ENCODE peak calls at places on chromosomes 16 and 17, in six cellular contexts. T is PC-3, Q is esophagus muscularis mucosa, J is fibroblast of lung, L is adipocyte, X is tibial artery. I is an unnamed sample.

GRCh38 chr17:77074681-77075080 is 66.1 kb upstream of the SEC14L1 start:
- DNase-seq in T (no peak), Q (no peak), J (no peak), L (no peak), X (no peak), I (no peak)

GRCh38 chr17:4839221-4839620 is 6.1 kb downstream of the MINK1 start:
- DNase-seq in T (no peak), Q (no peak), J (no peak), L (no peak), X (no peak), I (no peak)

GRCh38 chr16:89320717-89321501 is 103.4 kb downstream of the ZNF778 start:
- DNase-seq in T (peak; percentile 63), Q (no peak), J (peak; percentile 75), L (no peak), X (no peak), I (no peak)

GRCh38 chr17:16044484-16044883 is 44.9 kb downstream of the TTC19 start:
- DNase-seq in T (no peak), Q (no peak), J (no peak), L (no peak), X (no peak), I (no peak)

GRCh38 chr17:16988749-16989229 is 16.9 kb upstream of the TNFRSF13B start:
- DNase-seq in T (no peak), Q (no peak), J (peak; percentile 17), L (no peak), X (no peak), I (no peak)

GRCh38 chr16:22751685-22752084 is 62.3 kb upstream of the HS3ST2 start:
- DNase-seq in T (no peak), Q (no peak), J (no peak), L (no peak), X (no peak), I (no peak)

GRCh38 chr17:76556759-76557367 is 17.0 kb downstream of the PRCD start:
- DNase-seq in T (peak; percentile 40), Q (no peak), J (peak; percentile 27), L (peak; percentile 55), X (no peak), I (peak; percentile 66)

GRCh38 chr17:44360826-44361225 is 2.8 kb downstream of the FAM171A2 start:
- DNase-seq in T (no peak), Q (no peak), J (peak; percentile 34), L (peak; percentile 86), X (no peak), I (no peak)

GRCh38 chr17:80123791-80124190 is 22.4 kb downstream of the GAA start:
- DNase-seq in T (peak; percentile 84), Q (no peak), J (peak; percentile 76), L (peak; percentile 31), X (no peak), I (peak; percentile 58)

GRCh38 chr16:11429823-11430222 is 84.6 kb downstream of the RMI2 start:
- DNase-seq in T (no peak), Q (no peak), J (no peak), L (no peak), X (no peak), I (no peak)

DNA sequence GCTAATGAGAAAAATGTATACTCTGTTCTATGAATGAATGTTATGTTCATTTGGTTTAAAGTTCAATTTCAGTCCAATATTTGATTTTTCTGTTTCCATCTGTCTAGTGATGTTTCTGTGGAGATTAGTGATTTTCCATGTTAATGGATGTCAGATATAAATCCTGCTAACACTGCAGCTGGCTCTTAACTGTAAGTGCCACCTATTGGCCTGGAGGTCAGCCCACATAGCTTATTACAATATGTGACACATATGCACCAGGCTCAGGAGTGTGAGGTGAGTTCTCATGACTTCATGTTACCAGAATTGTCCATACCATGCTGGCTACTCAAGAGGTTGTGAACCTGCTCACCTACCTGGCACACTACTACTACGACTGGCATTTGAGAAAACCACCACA is 17.1 kb downstream of the ATF7IP2 start:
- DNase-seq in T (no peak), Q (no peak), J (no peak), L (no peak), X (no peak), I (no peak)
- H3K9me3 ChIP-seq in T (no peaks in the 10 kb centered on the region), Q (peaks cover 17% of the 10 kb centered on the region), J (no peaks in the 10 kb centered on the region), L (peaks cover under 1% of the 10 kb centered on the region), X (peaks cover 29% of the 10 kb centered on the region), I (no peaks in the 10 kb centered on the region)

DNA sequence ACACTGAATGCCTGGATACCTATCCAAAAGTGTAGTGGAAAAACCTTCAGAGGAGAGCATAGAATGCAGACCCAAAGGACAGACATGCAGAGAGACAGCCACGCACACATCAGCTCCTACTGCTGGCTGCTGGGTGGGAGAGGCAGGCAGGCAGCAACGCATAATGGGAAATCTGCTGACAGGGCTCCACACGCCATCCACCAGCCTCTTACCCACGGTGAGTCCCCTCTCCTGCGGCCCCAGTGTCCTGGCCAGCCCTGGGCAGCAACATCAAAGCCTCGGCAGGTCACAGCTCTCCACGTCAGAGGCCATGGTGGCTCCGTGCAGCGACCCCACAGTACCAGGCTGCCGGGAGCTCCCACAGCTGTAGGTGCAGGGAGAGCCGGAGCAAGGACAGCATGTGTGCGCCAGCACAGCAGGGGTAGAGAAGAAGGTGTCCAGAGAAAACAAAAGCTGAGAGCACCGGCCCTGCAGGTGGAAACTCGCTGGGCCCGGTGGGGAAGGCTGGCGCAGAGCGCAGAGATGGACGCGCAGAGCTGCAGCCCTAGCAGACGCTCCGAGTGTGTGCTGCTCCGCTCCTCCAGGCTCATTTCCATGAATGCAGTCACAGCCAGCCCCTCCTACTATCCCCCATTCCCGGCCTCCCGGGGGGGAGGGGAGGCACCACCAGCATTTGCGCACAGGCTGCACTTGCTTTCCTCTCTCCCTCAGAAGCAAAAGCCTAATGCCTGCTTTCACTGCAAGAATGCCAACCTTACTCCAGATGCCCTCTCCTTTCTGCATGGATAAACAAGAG is 58.9 kb downstream of the CYTH1 start:
- DNase-seq in T (no peak), Q (no peak), J (peak; percentile 43), L (no peak), X (no peak), I (no peak)
- H3K4me3 ChIP-seq in T (no peak overlapping the region), Q (peak overlapping the region; percentile 44), J (peak overlapping the region; percentile 26), L (no peak overlapping the region), X (peak overlapping the region; percentile 35), I (no peak overlapping the region)

GRCh38 chr16:27066655-27067054 is at the start of gene C16orf82:
- DNase-seq in T (no peak), Q (no peak), J (no peak), L (no peak), X (no peak), I (no peak)
- H3K9me3 ChIP-seq in T (no peaks in the 10 kb centered on the region), Q (no peaks in the 10 kb centered on the region), J (no peaks in the 10 kb centered on the region), L (peaks cover 3% of the 10 kb centered on the region), X (peaks cover 4% of the 10 kb centered on the region), I (no peaks in the 10 kb centered on the region)

GRCh38 chr17:50722746-50723145 is 3.3 kb downstream of the LUC7L3 start:
- DNase-seq in T (no peak), Q (no peak), J (no peak), L (no peak), X (no peak), I (no peak)
- H3K4me3 ChIP-seq in T (peak overlapping the region; percentile 91), Q (no peak overlapping the region), J (no peak overlapping the region), L (peak overlapping the region; percentile 99), X (no peak overlapping the region), I (peak overlapping the region; percentile 26)

DNA sequence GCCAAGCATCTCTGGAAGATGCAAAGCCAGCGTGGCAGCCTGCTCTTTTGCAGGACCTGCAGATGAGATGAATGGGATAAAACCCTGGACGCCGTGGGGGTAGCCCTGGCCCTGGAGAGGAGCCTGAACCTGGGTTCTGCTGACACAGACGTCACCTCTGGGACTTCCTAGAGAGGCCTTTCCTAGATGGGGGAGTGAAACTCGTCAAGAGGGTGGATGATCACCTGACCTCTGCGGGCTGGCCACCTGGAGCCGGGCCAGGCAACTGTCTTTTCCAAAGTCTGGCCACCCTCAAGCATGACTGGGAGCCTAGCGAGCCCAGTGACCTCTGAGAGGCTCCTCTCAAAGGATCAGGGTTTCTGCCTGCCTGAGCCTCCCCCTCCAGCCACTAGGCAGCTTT is 529.0 kb downstream of the KCNJ18 start:
- DNase-seq in T (no peak), Q (no peak), J (no peak), L (no peak), X (no peak), I (no peak)
- H3K9me3 ChIP-seq in T (no peaks in the 10 kb centered on the region), Q (no peaks in the 10 kb centered on the region), J (no peaks in the 10 kb centered on the region), L (no peaks in the 10 kb centered on the region), X (no peaks in the 10 kb centered on the region), I (peaks cover 16% of the 10 kb centered on the region)

GRCh38 chr17:75241996-75242460 is 19.4 kb downstream of the GGA3 start:
- DNase-seq in T (no peak), Q (no peak), J (peak; percentile 59), L (no peak), X (no peak), I (no peak)
- H3K4me3 ChIP-seq in T (no peak overlapping the region), Q (no peak overlapping the region), J (no peak overlapping the region), L (peak overlapping the region; percentile 20), X (no peak overlapping the region), I (no peak overlapping the region)

GRCh38 chr16:73730496-73731090 is 566.0 kb upstream of the PSMD7 start:
- DNase-seq in T (no peak), Q (peak; percentile 89), J (no peak), L (no peak), X (no peak), I (no peak)

GRCh38 chr16:73735954-73736353 is 560.7 kb upstream of the PSMD7 start:
- DNase-seq in T (no peak), Q (peak; percentile 14), J (no peak), L (no peak), X (no peak), I (no peak)

GRCh38 chr16:73735018-73735417 is 561.6 kb upstream of the PSMD7 start:
- DNase-seq in T (peak; percentile 75), Q (no peak), J (peak; percentile 58), L (peak; percentile 60), X (no peak), I (peak; percentile 96)

GRCh38 chr16:73732681-73733080 is 563.9 kb upstream of the PSMD7 start:
- DNase-seq in T (no peak), Q (peak; percentile 78), J (no peak), L (no peak), X (no peak), I (no peak)

GRCh38 chr16:73732143-73732542 is 564.5 kb upstream of the PSMD7 start:
- DNase-seq in T (no peak), Q (no peak), J (no peak), L (no peak), X (no peak), I (no peak)
- H3K9me3 ChIP-seq in T (no peaks in the 10 kb centered on the region), Q (no peaks in the 10 kb centered on the region), J (no peaks in the 10 kb centered on the region), L (peaks cover 3% of the 10 kb centered on the region), X (no peaks in the 10 kb centered on the region), I (no peaks in the 10 kb centered on the region)

GRCh38 chr17:30238387-30239088 is 3.0 kb upstream of the SLC6A4 start:
- DNase-seq in T (no peak), Q (no peak), J (no peak), L (no peak), X (no peak), I (no peak)
- H3K4me3 ChIP-seq in T (no peak overlapping the region), Q (no peak overlapping the region), J (no peak overlapping the region), L (no peak overlapping the region), X (no peak overlapping the region), I (no peak overlapping the region)

GRCh38 chr16:78659668-78660217 is 560.3 kb downstream of the WWOX start:
- DNase-seq in T (no peak), Q (no peak), J (no peak), L (no peak), X (no peak), I (no peak)
- H3K9me3 ChIP-seq in T (no peaks in the 10 kb centered on the region), Q (no peaks in the 10 kb centered on the region), J (no peaks in the 10 kb centered on the region), L (no peaks in the 10 kb centered on the region), X (no peaks in the 10 kb centered on the region), I (no peaks in the 10 kb centered on the region)

I was measured in mammary epithelial cell.